ENCODE peak calls at places on chromosome 14, in six cellular contexts. R is stimulated activated CD4-positive, alpha-beta T cell treated with anti-CD3 and anti-CD28 coated beads, TNF-alpha, amount 100 ng/mL, for 4 hours; K is stimulated activated CD8-positive, alpha-beta memory T cell treated with anti-CD3 and anti-CD28 coated beads, Interleukin-12 subunit alpha, Interleukin-12 subunit beta, amount 100 ng/mL, for 4 hours; S is RKO; P is lower leg skin; A is activated naive CD4-positive, alpha-beta T cell treated with anti-CD3 and anti-CD28 coated beads for 36 hours. B is an unnamed sample.

GRCh38 chr14:69314327-69314726 is 54.4 kb downstream of the GALNT16 start:
- DNase-seq in P (peak), R (no peak), S (no peak), A (no peak), K (no peak), B (no peak)

GRCh38 chr14:61322011-61322798 is 826 bp downstream of the PRKCH start:
- DNase-seq in R (no peak), A (peak), S (no peak), K (no peak), P (peak), B (peak)

GRCh38 chr14:56248442-56248841 is 130.2 kb downstream of the PELI2 start:
- DNase-seq in K (no peak), P (no peak), A (no peak), S (no peak), R (no peak), B (no peak)

GRCh38 chr14:69587389-69587788 is 12.7 kb upstream of the CCDC177 start:
- DNase-seq in S (no peak), K (no peak), A (no peak), P (no peak), R (no peak), B (no peak)

GRCh38 chr14:106843951-106844483 is 1317.6 kb downstream of the TMEM121 start:
- DNase-seq in R (no peak), S (no peak), P (no peak), K (no peak), A (peak), B (no peak)

GRCh38 chr14:72810201-72810600 is 83.7 kb downstream of the DPF3 start:
- DNase-seq in P (no peak), S (no peak), K (peak), R (peak), A (peak), B (no peak)

GRCh38 chr14:102699416-102700110 is 77.7 kb upstream of the TRAF3 start:
- DNase-seq in S (no peak), P (no peak), A (no peak), K (no peak), R (no peak), B (no peak)

GRCh38 chr14:68631691-68632590 is 160.9 kb downstream of the ZFP36L1 start:
- DNase-seq in R (no peak), A (no peak), S (no peak), P (peak), K (no peak), B (no peak)

GRCh38 chr14:89284368-89285058 is 132.5 kb downstream of the FOXN3 start:
- DNase-seq in K (no peak), R (no peak), S (no peak), A (no peak), P (no peak), B (no peak)

GRCh38 chr14:54138024-54138353 is 181.4 kb upstream of the BMP4 start:
- DNase-seq in K (no peak), R (no peak), P (no peak), S (no peak), A (no peak), B (no peak)

GRCh38 chr14:104550340-104550848 is 29.2 kb upstream of the C14orf180 start:
- DNase-seq in K (no peak), P (peak), A (peak), S (no peak), R (no peak), B (no peak)

GRCh38 chr14:55532645-55533309 is 47.2 kb upstream of the KTN1 start:
- DNase-seq in P (no peak), S (peak), R (no peak), K (no peak), A (no peak), B (no peak)

GRCh38 chr14:34250959-34251358 is 211.1 kb downstream of the SPTSSA start:
- DNase-seq in K (no peak), P (no peak), S (no peak), A (no peak), R (no peak), B (no peak)

GRCh38 chr14:35336171-35337073 is 44.2 kb downstream of the PSMA6 start:
- DNase-seq in R (no peak), A (no peak), P (peak), S (no peak), K (no peak), B (peak)

GRCh38 chr14:55383039-55383438 is 28.6 kb downstream of the ATG14 start:
- DNase-seq in A (no peak), P (no peak), R (no peak), K (no peak), S (no peak), B (no peak)

GRCh38 chr14:24147761-24148428 is 597 bp downstream of the RNF31 start:
- DNase-seq in P (peak), S (peak), R (no peak), K (no peak), A (no peak), B (no peak)

GRCh38 chr14:50123062-50123461 is 6.7 kb upstream of the VCPKMT start:
- DNase-seq in A (no peak), K (no peak), R (no peak), P (no peak), S (no peak), B (no peak)

GRCh38 chr14:104316723-104317499 is 178.5 kb downstream of the KIF26A start:
- DNase-seq in P (peak), K (no peak), S (no peak), R (no peak), A (no peak), B (no peak)

GRCh38 chr14:43754838-43755237 is 752.2 kb downstream of the FSCB start:
- DNase-seq in R (no peak), S (no peak), A (no peak), P (no peak), K (no peak), B (no peak)

GRCh38 chr14:55133416-55133815 is 4.4 kb downstream of the LGALS3 start:
- DNase-seq in P (no peak), S (peak), K (no peak), A (no peak), R (no peak), B (no peak)

GRCh38 chr14:68404652-68405183 is 388.1 kb downstream of the ZFP36L1 start:
- DNase-seq in A (peak), P (no peak), S (no peak), K (no peak), R (no peak), B (no peak)

GRCh38 chr14:72098202-72098601 is 166.0 kb downstream of the RGS6 start:
- DNase-seq in S (no peak), R (no peak), A (no peak), K (no peak), P (no peak), B (no peak)